ENCODE peak calls at places on chromosome 1, in six cellular contexts. One of them, this sample, is unnamed.

GRCh38 chr1:39540504-39541031 is 36.0 kb downstream of the PABPC4 start:
- DNase-seq in right lobe of liver: peak
- DNase-seq in endothelial cell: no peak
- DNase-seq in astrocyte: peak
- DNase-seq in kidney: peak
- DNase-seq in nephron progenitor cell: no peak
- DNase-seq in this sample: peak

GRCh38 chr1:57839067-57839466 is 415.2 kb upstream of the DAB1 start:
- DNase-seq in right lobe of liver: no peak
- DNase-seq in endothelial cell: no peak
- DNase-seq in astrocyte: peak
- DNase-seq in kidney: no peak
- DNase-seq in nephron progenitor cell: no peak
- DNase-seq in this sample: no peak

GRCh38 chr1:154880651-154881050 is 10.6 kb upstream of the KCNN3 start:
- DNase-seq in right lobe of liver: no peak
- DNase-seq in endothelial cell: no peak
- DNase-seq in astrocyte: no peak
- DNase-seq in kidney: peak
- DNase-seq in nephron progenitor cell: no peak
- DNase-seq in this sample: no peak

GRCh38 chr1:204283711-204284651 is 70.2 kb upstream of the GOLT1A start:
- DNase-seq in right lobe of liver: no peak
- DNase-seq in endothelial cell: no peak
- DNase-seq in astrocyte: no peak
- DNase-seq in kidney: no peak
- DNase-seq in nephron progenitor cell: no peak
- DNase-seq in this sample: no peak

GRCh38 chr1:101013776-101014175 is 11.8 kb downstream of the DPH5 start:
- DNase-seq in right lobe of liver: no peak
- DNase-seq in endothelial cell: no peak
- DNase-seq in astrocyte: no peak
- DNase-seq in kidney: no peak
- DNase-seq in nephron progenitor cell: no peak
- DNase-seq in this sample: no peak

GRCh38 chr1:115495603-115496002 is 146.2 kb upstream of the VANGL1 start:
- DNase-seq in right lobe of liver: no peak
- DNase-seq in endothelial cell: no peak
- DNase-seq in astrocyte: peak
- DNase-seq in kidney: no peak
- DNase-seq in nephron progenitor cell: no peak
- DNase-seq in this sample: no peak

GRCh38 chr1:248111157-248111556 is 16.2 kb downstream of the OR2L13 start:
- DNase-seq in right lobe of liver: no peak
- DNase-seq in endothelial cell: no peak
- DNase-seq in astrocyte: no peak
- DNase-seq in kidney: no peak
- DNase-seq in nephron progenitor cell: no peak
- DNase-seq in this sample: no peak

GRCh38 chr1:27572679-27573426 is 31.1 kb downstream of the AHDC1 start:
- DNase-seq in right lobe of liver: no peak
- DNase-seq in endothelial cell: no peak
- DNase-seq in astrocyte: no peak
- DNase-seq in kidney: peak
- DNase-seq in nephron progenitor cell: peak
- DNase-seq in this sample: no peak

GRCh38 chr1:53066433-53066832 is 4.4 kb downstream of the PODN start:
- DNase-seq in right lobe of liver: no peak
- DNase-seq in endothelial cell: no peak
- DNase-seq in astrocyte: no peak
- DNase-seq in kidney: no peak
- DNase-seq in nephron progenitor cell: no peak
- DNase-seq in this sample: no peak

GRCh38 chr1:89624715-89625323 is 8.1 kb upstream of the LRRC8C start:
- DNase-seq in right lobe of liver: no peak
- DNase-seq in endothelial cell: no peak
- DNase-seq in astrocyte: no peak
- DNase-seq in kidney: no peak
- DNase-seq in nephron progenitor cell: no peak
- DNase-seq in this sample: no peak

GRCh38 chr1:225209153-225209552 is 218.7 kb downstream of the LBR start:
- DNase-seq in right lobe of liver: no peak
- DNase-seq in endothelial cell: no peak
- DNase-seq in astrocyte: no peak
- DNase-seq in kidney: no peak
- DNase-seq in nephron progenitor cell: no peak
- DNase-seq in this sample: no peak

GRCh38 chr1:206738370-206739366 is 31.9 kb upstream of the IL19 start:
- DNase-seq in right lobe of liver: no peak
- DNase-seq in endothelial cell: no peak
- DNase-seq in astrocyte: no peak
- DNase-seq in kidney: no peak
- DNase-seq in nephron progenitor cell: no peak
- DNase-seq in this sample: no peak
- TF ChIP-seq CTCF in right lobe of liver: peak
- TF ChIP-seq CTCF in endothelial cell: peak
- TF ChIP-seq CTCF in astrocyte: peak
- TF ChIP-seq CTCF in kidney: peak
- TF ChIP-seq CTCF in nephron progenitor cell: no peak
- TF ChIP-seq CTCF in this sample: no peak

GRCh38 chr1:36450919-36451305 is 661 bp upstream of the OSCP1 start:
- DNase-seq in right lobe of liver: no peak
- DNase-seq in endothelial cell: no peak
- DNase-seq in astrocyte: no peak
- DNase-seq in kidney: no peak
- DNase-seq in nephron progenitor cell: no peak
- DNase-seq in this sample: no peak
- TF ChIP-seq CTCF in right lobe of liver: no peak
- TF ChIP-seq CTCF in endothelial cell: no peak
- TF ChIP-seq CTCF in astrocyte: no peak
- TF ChIP-seq CTCF in kidney: no peak
- TF ChIP-seq CTCF in nephron progenitor cell: no peak
- TF ChIP-seq CTCF in this sample: no peak

GRCh38 chr1:74716822-74717221 is 16.0 kb downstream of the CRYZ start:
- DNase-seq in right lobe of liver: no peak
- DNase-seq in endothelial cell: no peak
- DNase-seq in astrocyte: no peak
- DNase-seq in kidney: no peak
- DNase-seq in nephron progenitor cell: no peak
- DNase-seq in this sample: no peak
- TF ChIP-seq CTCF in right lobe of liver: no peak
- TF ChIP-seq CTCF in endothelial cell: no peak
- TF ChIP-seq CTCF in astrocyte: no peak
- TF ChIP-seq CTCF in kidney: no peak
- TF ChIP-seq CTCF in nephron progenitor cell: no peak
- TF ChIP-seq CTCF in this sample: no peak

GRCh38 chr1:170175032-170175431 is 29.3 kb downstream of the NTMT2 start:
- DNase-seq in right lobe of liver: no peak
- DNase-seq in endothelial cell: no peak
- DNase-seq in astrocyte: no peak
- DNase-seq in kidney: no peak
- DNase-seq in nephron progenitor cell: no peak
- DNase-seq in this sample: no peak

GRCh38 chr1:170176772-170177171 is 31.0 kb downstream of the NTMT2 start:
- DNase-seq in right lobe of liver: no peak
- DNase-seq in endothelial cell: no peak
- DNase-seq in astrocyte: no peak
- DNase-seq in kidney: no peak
- DNase-seq in nephron progenitor cell: no peak
- DNase-seq in this sample: no peak

GRCh38 chr1:170174395-170174794 is 28.6 kb downstream of the NTMT2 start:
- DNase-seq in right lobe of liver: no peak
- DNase-seq in endothelial cell: no peak
- DNase-seq in astrocyte: no peak
- DNase-seq in kidney: no peak
- DNase-seq in nephron progenitor cell: no peak
- DNase-seq in this sample: no peak

DNA sequence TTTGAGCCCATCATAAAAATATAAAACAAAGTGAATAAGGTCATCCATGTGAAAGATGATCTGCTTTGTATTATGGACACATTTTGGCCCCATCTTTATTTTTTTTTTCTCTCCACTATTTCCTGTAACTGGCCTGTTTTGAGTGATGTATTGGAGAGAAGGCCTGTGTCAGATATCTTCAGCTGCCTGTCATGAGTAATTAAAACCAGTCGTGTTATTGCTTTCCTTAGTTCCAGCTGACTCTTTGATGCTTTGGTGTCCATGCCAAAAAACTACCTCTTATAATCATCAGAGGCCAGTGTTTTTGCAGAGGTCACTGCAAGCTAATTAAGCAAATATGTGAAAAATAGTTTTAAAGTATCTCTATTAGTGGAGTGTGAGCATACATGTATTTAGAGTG is 29.7 kb downstream of the NTMT2 start:
- DNase-seq in right lobe of liver: no peak
- DNase-seq in endothelial cell: no peak
- DNase-seq in astrocyte: no peak
- DNase-seq in kidney: no peak
- DNase-seq in nephron progenitor cell: no peak
- DNase-seq in this sample: no peak
- TF ChIP-seq CTCF in right lobe of liver: no peak
- TF ChIP-seq CTCF in endothelial cell: no peak
- TF ChIP-seq CTCF in astrocyte: no peak
- TF ChIP-seq CTCF in kidney: no peak
- TF ChIP-seq CTCF in nephron progenitor cell: no peak
- TF ChIP-seq CTCF in this sample: no peak

This sample was measured in omental fat pad.